ENCODE peak calls at places on chromosomes 4 and X, in seven cellular contexts. L is H1, T is HCT116, N is GM12878, M is SK-N-SH, Z is HepG2, U is K562. I is an unnamed sample.

GRCh38 chrX:140123446-140123845 is 158.1 kb upstream of the CXorf66 start:
- DNase-seq in Z (no peak), T (no peak), U (no peak), N (no peak), L (peak), M (no peak), I (no peak)

GRCh38 chrX:47497274-47497673 is 14.3 kb upstream of the ZNF41 start:
- DNase-seq in T (no peak), N (no peak), M (peak), U (no peak), Z (no peak), L (no peak), I (no peak)

GRCh38 chrX:12702509-12703091 is 88.6 kb upstream of the PRPS2 start:
- DNase-seq in U (peak), N (no peak), Z (peak), M (peak), T (peak), L (peak), I (peak)

GRCh38 chrX:11188664-11189063 is 77.5 kb downstream of the HCCS start:
- DNase-seq in M (no peak), U (no peak), N (no peak), L (no peak), Z (no peak), T (no peak), I (no peak)

GRCh38 chr4:82044141-82044993 is 329.4 kb downstream of the HNRNPD start:
- DNase-seq in U (no peak), Z (no peak), M (peak), L (peak), T (no peak), N (no peak), I (peak)

GRCh38 chrX:21487832-21488231 is 113.6 kb downstream of the CNKSR2 start:
- DNase-seq in M (no peak), Z (peak), T (no peak), N (no peak), L (no peak), U (no peak), I (no peak)

GRCh38 chr4:111798840-111799239 is 346.4 kb upstream of the FAM241A start:
- DNase-seq in L (no peak), T (no peak), M (no peak), U (no peak), Z (no peak), N (no peak), I (no peak)

GRCh38 chr4:183284229-183284628 is 35.8 kb downstream of the CLDN22 start:
- DNase-seq in U (no peak), Z (no peak), M (no peak), T (no peak), N (no peak), L (no peak), I (no peak)

GRCh38 chr4:29908276-29908675 is 811.9 kb upstream of the PCDH7 start:
- DNase-seq in M (no peak), T (no peak), L (no peak), N (no peak), U (no peak), Z (no peak), I (no peak)

GRCh38 chr4:168868044-168868855 is 141.8 kb downstream of the CBR4 start:
- DNase-seq in T (no peak), Z (no peak), U (no peak), L (no peak), M (no peak), N (no peak), I (no peak)

GRCh38 chrX:153704021-153704526 is 16.3 kb downstream of the SLC6A8 start:
- DNase-seq in L (no peak), M (no peak), N (no peak), T (no peak), Z (no peak), U (no peak), I (no peak)
- TF ChIP-seq YY1 in L (no peak), M (no peak), N (no peak), T (no peak), Z (no peak), U (no peak), I (no peak)

GRCh38 chrX:39814391-39814790 is 283.4 kb downstream of the BCOR start:
- DNase-seq in M (no peak), Z (no peak), T (peak), L (no peak), N (no peak), U (peak), I (no peak)

GRCh38 chrX:39818750-39819149 is 279.0 kb downstream of the BCOR start:
- DNase-seq in U (no peak), T (no peak), N (no peak), Z (no peak), M (no peak), L (no peak), I (no peak)

GRCh38 chrX:39815621-39816020 is 282.1 kb downstream of the BCOR start:
- DNase-seq in L (no peak), N (no peak), U (peak), T (no peak), M (no peak), Z (no peak), I (no peak)

GRCh38 chrX:39818071-39818470 is 279.7 kb downstream of the BCOR start:
- DNase-seq in U (no peak), T (no peak), L (no peak), N (no peak), M (peak), Z (no peak), I (no peak)

GRCh38 chrX:39816871-39817731 is 280.7 kb downstream of the BCOR start:
- DNase-seq in N (no peak), L (peak), T (no peak), U (peak), Z (no peak), M (no peak), I (peak)
- TF ChIP-seq YY1 in N (no peak), L (peak), T (no peak), U (no peak), Z (no peak), M (no peak), I (no peak)

GRCh38 chrX:39550795-39551361 is 546.9 kb downstream of the BCOR start:
- DNase-seq in U (peak), M (no peak), L (no peak), T (no peak), N (no peak), Z (no peak), I (no peak)
- TF ChIP-seq YY1 in U (no peak), M (no peak), L (no peak), T (no peak), N (no peak), Z (no peak), I (no peak)

DNA sequence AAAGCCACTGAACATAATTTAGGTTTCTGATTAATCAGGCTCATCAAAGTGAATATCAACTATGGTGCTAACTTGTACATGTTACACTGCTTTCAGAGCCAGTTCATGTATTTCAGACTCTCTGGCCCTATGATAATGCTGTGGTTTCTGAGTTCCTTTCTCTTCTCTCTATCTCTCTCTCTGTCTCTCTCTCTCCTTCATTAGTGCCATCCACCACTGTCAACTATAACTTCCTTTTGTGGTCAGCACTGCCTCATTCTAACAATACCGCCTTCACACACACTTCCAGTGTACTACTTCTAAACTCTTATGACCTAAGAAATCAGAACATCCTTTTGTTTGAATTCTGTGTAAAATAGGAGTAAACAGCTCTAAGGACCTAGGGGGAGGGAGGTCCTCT is 907.1 kb downstream of the RPA4 start:
- DNase-seq in Z (no peak), L (no peak), N (no peak), T (no peak), M (no peak), U (no peak), I (no peak)
- TF ChIP-seq YY1 in Z (no peak), L (no peak), N (no peak), T (no peak), M (no peak), U (no peak), I (no peak)

DNA sequence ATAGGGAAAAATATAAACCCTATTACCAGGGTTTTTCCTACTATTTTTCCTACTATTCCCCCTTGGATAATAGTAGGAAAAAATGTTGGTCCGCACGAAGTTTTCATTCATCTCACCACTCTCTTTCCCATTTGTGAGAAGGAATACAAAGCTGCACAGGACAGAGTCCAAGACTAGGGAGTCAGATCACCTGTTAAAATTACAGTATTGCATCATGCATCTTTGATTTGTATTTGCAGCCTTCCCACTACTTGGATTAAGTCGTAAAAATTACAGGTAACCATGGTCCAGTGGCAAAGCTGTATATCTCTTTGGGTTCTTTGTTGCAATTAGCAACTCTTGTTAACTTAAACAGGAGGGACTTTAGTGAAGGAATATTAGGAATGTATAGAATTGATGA is 121.5 kb downstream of the FNIP2 start:
- DNase-seq in Z (no peak), U (no peak), T (no peak), M (no peak), N (no peak), L (no peak), I (no peak)
- TF ChIP-seq YY1 in Z (no peak), U (no peak), T (no peak), M (no peak), N (no peak), L (no peak), I (no peak)

GRCh38 chr4:8913858-8914460 is 42.3 kb upstream of the HMX1 start:
- DNase-seq in N (no peak), T (no peak), L (peak), U (no peak), Z (no peak), M (peak), I (no peak)
- TF ChIP-seq YY1 in N (no peak), T (no peak), L (no peak), U (no peak), Z (no peak), M (no peak), I (no peak)

I was measured in NT2/D1.